ENCODE peak calls at places on chromosomes 12 and 14, in seven cellular contexts. O is dorsolateral prefrontal cortex, J is psoas muscle, N is SJSA1, Y is breast epithelium, W is heart right ventricle, G is brain microvascular endothelial cell. B is an unnamed sample.

GRCh38 chr14:22657861-22658260 is 13.7 kb upstream of the OR6J1 start:
- DNase-seq in Y (no peak), N (no peak), J (no peak), G (peak), O (no peak), W (no peak), B (no peak)

GRCh38 chr14:23354990-23355389 is 2.3 kb upstream of the SLC22A17 start:
- DNase-seq in G (no peak), J (no peak), N (no peak), O (no peak), Y (no peak), W (no peak), B (no peak)

GRCh38 chr14:72081139-72081538 is 148.9 kb downstream of the RGS6 start:
- DNase-seq in J (no peak), W (no peak), G (no peak), O (no peak), Y (no peak), N (no peak), B (no peak)

GRCh38 chr14:65259000-65259399 is 153.5 kb upstream of the FUT8 start:
- DNase-seq in Y (no peak), N (no peak), W (no peak), G (no peak), J (no peak), O (no peak), B (no peak)

GRCh38 chr14:99424306-99424877 is 56.3 kb downstream of the SETD3 start:
- DNase-seq in G (no peak), N (no peak), Y (no peak), J (no peak), O (no peak), W (no peak), B (no peak)

GRCh38 chr12:66668311-66668710 is 10.6 kb downstream of the GRIP1 start:
- DNase-seq in J (no peak), G (no peak), Y (no peak), W (no peak), O (no peak), N (no peak), B (no peak)

GRCh38 chr14:61860294-61860918 is 98.2 kb downstream of the SNAPC1 start:
- DNase-seq in J (no peak), W (peak), N (peak), G (peak), Y (no peak), O (no peak), B (no peak)

GRCh38 chr14:106308839-106309389 is 782.5 kb downstream of the TMEM121 start:
- DNase-seq in G (no peak), N (no peak), J (no peak), Y (no peak), W (no peak), O (no peak), B (no peak)

GRCh38 chr14:77124345-77125274 is 17.0 kb downstream of the ZDHHC22 start:
- DNase-seq in G (no peak), O (no peak), N (no peak), Y (no peak), J (peak), W (no peak), B (peak)

GRCh38 chr12:75855360-75855759 is 176.2 kb downstream of the PHLDA1 start:
- DNase-seq in Y (no peak), N (no peak), W (no peak), G (no peak), O (no peak), J (no peak), B (no peak)

GRCh38 chr12:75852956-75853355 is 178.6 kb downstream of the PHLDA1 start:
- DNase-seq in N (no peak), G (no peak), Y (no peak), W (no peak), O (no peak), J (no peak), B (no peak)

GRCh38 chr12:75856228-75856627 is 175.3 kb downstream of the PHLDA1 start:
- DNase-seq in O (no peak), Y (no peak), N (no peak), G (no peak), W (no peak), J (no peak), B (no peak)

GRCh38 chr12:75853621-75854020 is 178.0 kb downstream of the PHLDA1 start:
- DNase-seq in W (no peak), G (no peak), O (no peak), N (no peak), J (no peak), Y (no peak), B (no peak)

DNA sequence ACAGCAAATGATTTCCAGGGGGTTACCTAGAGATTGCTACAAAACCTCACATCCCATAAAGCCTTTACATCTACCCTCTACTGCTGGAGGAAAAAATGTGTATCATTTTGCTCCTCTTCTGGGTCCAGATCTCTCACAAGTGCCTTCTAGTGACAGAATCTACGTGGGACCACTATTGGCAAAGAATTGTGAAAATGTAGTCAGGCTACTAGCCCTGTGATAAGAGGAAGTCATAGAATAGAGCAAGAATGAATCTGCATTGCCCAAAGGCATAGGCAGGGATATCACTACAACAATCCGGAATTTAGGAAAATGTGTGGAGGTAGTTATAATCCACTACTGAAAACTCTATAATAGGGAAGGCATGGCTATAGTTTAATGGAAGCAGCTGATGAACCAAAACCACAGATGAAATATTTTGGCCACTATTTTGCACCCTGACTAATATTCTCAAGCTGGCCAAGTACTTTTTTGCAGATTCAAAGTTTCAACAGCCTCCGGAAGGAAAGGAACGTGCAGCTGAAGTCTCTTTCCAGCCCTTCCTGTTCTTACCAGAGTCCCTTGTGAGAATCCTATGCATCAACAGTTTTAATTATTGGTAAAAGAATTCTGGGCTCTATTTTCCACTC is 176.8 kb downstream of the PHLDA1 start:
- DNase-seq in O (no peak), G (no peak), J (no peak), Y (no peak), N (no peak), W (no peak), B (no peak)
- H3K27ac ChIP-seq in O (no peak), G (no peak), J (no peak), Y (no peak), N (no peak), W (no peak), B (no peak)

DNA sequence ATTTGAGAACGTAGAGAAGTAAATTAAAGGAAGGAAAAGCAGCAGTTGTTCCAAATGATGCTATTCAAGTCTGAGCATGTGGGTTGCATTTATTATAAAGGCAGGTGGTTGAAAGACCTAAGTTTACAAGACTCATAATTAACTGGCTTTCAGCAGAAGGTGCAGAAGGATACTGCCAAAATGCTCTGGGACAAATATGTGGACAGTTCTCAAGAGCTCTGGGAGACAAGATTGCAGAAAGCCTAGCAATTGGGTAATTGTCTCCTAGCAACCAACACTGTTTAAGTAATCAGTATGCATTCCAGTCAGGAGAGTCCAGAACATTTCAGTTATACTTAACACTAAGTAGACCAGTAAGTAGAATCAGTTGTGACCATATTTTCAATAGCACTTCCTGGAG is 131.5 kb downstream of the GPR135 start:
- DNase-seq in Y (peak), G (peak), O (no peak), N (no peak), J (no peak), W (peak), B (no peak)
- H3K27ac ChIP-seq in Y (peak), G (peak), O (peak), N (no peak), J (peak), W (peak), B (peak)

GRCh38 chr14:95460647-95461478 is 55.6 kb downstream of the SYNE3 start:
- DNase-seq in N (peak), Y (no peak), G (peak), J (no peak), O (peak), W (no peak), B (peak)

GRCh38 chr14:95464103-95464502 is 52.3 kb downstream of the SYNE3 start:
- DNase-seq in J (no peak), O (no peak), G (no peak), N (no peak), W (no peak), Y (no peak), B (no peak)

GRCh38 chr14:95464524-95464923 is 51.9 kb downstream of the SYNE3 start:
- DNase-seq in N (no peak), W (no peak), O (no peak), G (no peak), J (no peak), Y (no peak), B (no peak)

GRCh38 chr14:95463173-95463901 is 53.1 kb downstream of the SYNE3 start:
- DNase-seq in O (no peak), N (no peak), J (peak), Y (no peak), W (no peak), G (no peak), B (no peak)

DNA sequence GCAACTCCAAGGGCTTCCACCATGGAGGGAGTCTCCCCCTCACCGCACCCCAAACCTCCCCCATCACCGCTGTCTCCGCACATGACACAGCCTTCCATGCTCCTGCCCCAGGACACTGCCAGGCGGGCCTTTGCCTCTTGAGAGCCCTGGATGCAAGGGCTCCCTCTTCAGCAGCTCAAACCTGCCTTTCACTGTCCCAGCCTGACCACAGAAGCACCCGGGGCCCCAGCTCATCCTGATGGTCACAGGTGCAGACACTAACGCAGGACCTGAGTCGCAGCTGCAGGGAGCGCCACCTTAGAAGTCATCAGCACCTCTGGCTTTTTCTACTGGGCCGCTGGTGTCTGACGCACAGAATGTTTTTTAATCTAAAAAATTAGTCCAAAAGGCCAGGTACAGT is 54.0 kb downstream of the SYNE3 start:
- DNase-seq in G (no peak), W (no peak), Y (no peak), O (no peak), N (no peak), J (no peak), B (no peak)
- H3K27ac ChIP-seq in G (no peak), W (no peak), Y (no peak), O (no peak), N (no peak), J (no peak), B (no peak)

DNA sequence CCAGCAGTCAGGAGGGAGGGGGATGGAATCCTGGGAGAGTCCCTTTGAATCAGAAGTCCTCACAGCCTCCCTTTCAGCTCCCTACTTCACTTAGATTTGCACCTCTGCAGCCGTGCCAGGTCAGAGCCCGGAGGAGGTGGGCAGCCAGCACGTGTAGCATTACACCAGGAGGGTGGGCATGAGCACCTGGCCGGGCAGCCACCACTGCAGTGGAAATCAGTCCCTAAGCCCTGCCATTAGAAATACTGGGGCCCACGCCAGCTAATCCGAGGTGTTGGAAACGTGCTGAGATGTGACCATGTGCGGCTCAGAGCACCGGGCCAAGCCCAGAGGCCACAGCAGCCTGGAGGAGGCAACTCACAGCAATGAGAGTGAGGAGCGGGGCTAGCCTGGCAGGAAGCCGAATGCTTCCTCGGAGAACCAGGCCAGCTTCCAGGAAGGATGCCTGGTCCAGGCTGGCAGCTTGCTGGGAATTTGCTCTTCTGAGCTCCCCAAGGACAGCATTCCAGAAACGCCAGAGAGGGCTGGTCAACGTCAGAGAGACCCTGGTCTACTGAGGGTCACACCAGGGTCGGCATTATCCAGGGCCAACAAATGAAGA is 9.4 kb upstream of the CACNA2D4 start:
- DNase-seq in J (no peak), N (peak), W (peak), O (peak), Y (no peak), G (no peak), B (no peak)
- H3K27ac ChIP-seq in J (no peak), N (no peak), W (peak), O (no peak), Y (no peak), G (no peak), B (no peak)

GRCh38 chr12:3157581-3158328 is 80.6 kb downstream of the TSPAN9 start:
- DNase-seq in W (no peak), J (peak), Y (no peak), N (no peak), O (no peak), G (no peak), B (no peak)
- H3K27ac ChIP-seq in W (no peak), J (no peak), Y (no peak), N (no peak), O (no peak), G (no peak), B (no peak)

GRCh38 chr14:70788893-70789292 is 20.4 kb downstream of the MAP3K9 start:
- DNase-seq in O (no peak), N (no peak), W (no peak), G (no peak), Y (no peak), J (no peak), B (no peak)
- H3K27ac ChIP-seq in O (no peak), N (no peak), W (no peak), G (no peak), Y (no peak), J (peak), B (no peak)

DNA sequence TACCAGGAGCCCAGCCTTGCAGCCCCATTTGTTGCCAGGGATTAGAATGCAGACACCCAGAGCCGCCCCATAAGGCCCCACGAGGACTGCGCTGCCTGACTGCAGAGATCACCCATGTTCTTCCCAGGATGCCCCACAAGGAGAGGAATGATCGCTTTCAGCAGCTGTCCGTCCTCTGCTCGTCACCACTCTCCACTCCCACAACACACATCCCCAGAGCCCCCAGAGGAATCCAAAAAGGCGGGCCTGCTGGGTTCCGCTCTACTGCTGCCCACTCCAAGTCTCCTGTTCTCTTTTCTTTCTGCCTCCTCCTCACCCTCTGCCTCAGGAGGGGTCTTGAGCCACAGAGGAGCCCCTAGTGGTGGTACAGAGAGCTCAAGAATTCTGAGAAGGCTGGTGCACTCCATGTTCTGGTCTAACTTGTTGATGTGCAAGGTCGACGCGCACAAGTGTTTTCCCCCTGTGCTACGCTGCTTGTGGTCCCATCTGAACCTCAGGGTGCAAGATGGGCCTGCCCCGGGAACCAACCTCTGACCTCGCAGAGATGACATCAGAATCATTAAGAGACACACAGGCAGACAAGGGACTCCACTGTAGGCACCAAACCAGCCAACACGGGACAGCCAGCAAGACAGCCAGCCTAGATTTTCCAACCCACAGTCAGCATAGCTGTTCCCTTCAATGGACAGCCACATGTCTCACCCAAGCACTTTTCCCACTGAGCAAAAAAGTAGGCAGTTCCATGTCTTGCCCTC is 30.0 kb downstream of the PXN start:
- DNase-seq in O (no peak), N (no peak), W (peak), J (no peak), Y (no peak), G (no peak), B (no peak)
- H3K27ac ChIP-seq in O (peak), N (peak), W (peak), J (peak), Y (peak), G (peak), B (peak)

GRCh38 chr12:50181691-50182090 is 14.5 kb upstream of the CERS5 start:
- DNase-seq in J (no peak), O (no peak), W (no peak), Y (no peak), N (no peak), G (no peak), B (no peak)
- H3K27ac ChIP-seq in J (no peak), O (no peak), W (no peak), Y (no peak), N (no peak), G (no peak), B (no peak)

GRCh38 chr12:102298022-102298421 is 100.4 kb upstream of the PMCH start:
- DNase-seq in J (no peak), Y (no peak), W (no peak), N (no peak), G (peak), O (no peak), B (no peak)

GRCh38 chr12:102294568-102294967 is 96.9 kb upstream of the PMCH start:
- DNase-seq in N (no peak), W (no peak), Y (no peak), J (no peak), O (no peak), G (no peak), B (no peak)

GRCh38 chr12:102299731-102300130 is 102.1 kb upstream of the PMCH start:
- DNase-seq in O (no peak), W (no peak), G (no peak), N (no peak), Y (no peak), J (no peak), B (no peak)

GRCh38 chr12:102300824-102301461 is 103.3 kb upstream of the PMCH start:
- DNase-seq in W (no peak), J (no peak), Y (no peak), N (no peak), O (no peak), G (peak), B (no peak)

DNA sequence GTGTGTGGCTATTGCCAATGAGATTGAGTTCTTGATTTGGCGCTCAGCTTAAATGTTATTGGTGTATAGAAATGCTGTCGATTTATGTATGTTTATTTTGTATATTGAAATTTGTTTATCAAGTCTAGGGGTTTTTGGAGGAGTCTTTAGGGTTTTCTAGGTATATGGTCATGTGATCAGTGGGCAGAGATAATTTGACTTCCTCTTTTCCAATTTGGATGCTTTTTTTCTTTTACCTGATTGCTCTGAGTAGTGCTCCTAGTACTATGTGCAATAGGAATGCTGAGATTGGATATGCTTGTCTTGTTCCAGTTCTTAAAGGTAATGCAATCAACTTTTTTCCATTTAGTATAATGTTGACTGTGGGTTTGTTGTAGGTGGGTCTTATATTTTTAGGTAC is 99.8 kb upstream of the PMCH start:
- DNase-seq in N (no peak), Y (no peak), G (no peak), O (no peak), W (no peak), J (no peak), B (no peak)
- H3K27ac ChIP-seq in N (no peak), Y (no peak), G (no peak), O (no peak), W (no peak), J (no peak), B (no peak)

GRCh38 chr12:30106204-30106603 is 322.5 kb upstream of the TMTC1 start:
- DNase-seq in O (no peak), Y (no peak), J (no peak), G (no peak), N (no peak), W (no peak), B (no peak)
- H3K27ac ChIP-seq in O (no peak), Y (no peak), J (no peak), G (no peak), N (no peak), W (no peak), B (no peak)

B was measured in caudate nucleus.